ENCODE peak calls at places on chromosomes 16 and 17, in seven cellular contexts. M, C, N, P, H, L and J are unnamed samples. For H3K4me1, the result is how much of the 10 kb centered on the place peaks cover.

GRCh38 chr17:45225964-45226530 is 4.4 kb downstream of the FMNL1 start:
- DNase-seq in M (peak), C (peak), N (peak), P (peak), H (peak), L (no peak), J (peak)

GRCh38 chr16:51164167-51164566 is 13.1 kb upstream of the SALL1 start:
- DNase-seq in M (no peak), C (no peak), N (no peak), P (no peak), H (no peak), L (no peak), J (no peak)

GRCh38 chr16:79484237-79484636 is 116.3 kb downstream of the MAF start:
- DNase-seq in M (no peak), C (no peak), N (no peak), P (no peak), H (no peak), L (no peak), J (peak)

GRCh38 chr17:29996458-29996857 is 55.0 kb downstream of the EFCAB5 start:
- DNase-seq in M (no peak), C (no peak), N (no peak), P (no peak), H (no peak), L (no peak), J (no peak)

GRCh38 chr16:22206847-22207714 is 1.0 kb downstream of the EEF2K start:
- DNase-seq in M (peak), C (peak), N (peak), P (peak), H (peak), L (no peak), J (peak)

GRCh38 chr17:81080056-81080455 is 45.1 kb downstream of the BAIAP2 start:
- DNase-seq in M (no peak), C (no peak), N (no peak), P (no peak), H (no peak), L (no peak), J (no peak)

GRCh38 chr17:32769846-32770245 is 107.1 kb downstream of the MYO1D start:
- DNase-seq in M (no peak), C (peak), N (no peak), P (no peak), H (no peak), L (peak), J (no peak)

GRCh38 chr16:30368792-30369090 is 1.6 kb downstream of the TBC1D10B start:
- DNase-seq in M (no peak), C (no peak), N (no peak), P (no peak), H (no peak), L (no peak), J (no peak)

GRCh38 chr17:80454557-80455327 is 21.7 kb downstream of the NPTX1 start:
- DNase-seq in M (peak), C (peak), N (peak), P (peak), H (peak), L (peak), J (peak)

GRCh38 chr16:47018223-47018891 is 44.9 kb upstream of the DNAJA2 start:
- DNase-seq in M (no peak), C (peak), N (no peak), P (peak), H (peak), L (peak), J (peak)

GRCh38 chr16:12917246-12917645 is 15.8 kb downstream of the SHISA9 start:
- DNase-seq in M (no peak), C (no peak), N (no peak), P (no peak), H (no peak), L (peak), J (no peak)

GRCh38 chr16:81513204-81514040 is 68.8 kb downstream of the CMIP start:
- DNase-seq in M (peak), C (peak), N (peak), P (no peak), H (no peak), L (peak), J (peak)

GRCh38 chr17:9860851-9861250 is 35.1 kb downstream of the GLP2R start:
- DNase-seq in M (no peak), C (no peak), N (no peak), P (no peak), H (no peak), L (no peak), J (no peak)

GRCh38 chr16:901715-902601 is 68.8 kb downstream of the LMF1 start:
- DNase-seq in M (no peak), C (no peak), N (peak), P (no peak), H (no peak), L (no peak), J (no peak)

GRCh38 chr16:353404-354285 is 1.1 kb upstream of the AXIN1 start:
- DNase-seq in M (no peak), C (no peak), N (no peak), P (no peak), H (no peak), L (no peak), J (no peak)

GRCh38 chr16:65994305-65994704 is 372.2 kb upstream of the CDH5 start:
- DNase-seq in M (no peak), C (no peak), N (no peak), P (no peak), H (no peak), L (no peak), J (no peak)

GRCh38 chr17:39122982-39123381 is 28.5 kb downstream of the PLXDC1 start:
- DNase-seq in M (no peak), C (no peak), N (no peak), P (no peak), H (no peak), L (no peak), J (no peak)

GRCh38 chr17:39740357-39741111 is 2.8 kb downstream of the GRB7 start:
- DNase-seq in M (no peak), C (peak), N (peak), P (no peak), H (peak), L (peak), J (no peak)

GRCh38 chr16:55555436-55555835 is 11.0 kb upstream of the CAPNS2 start:
- DNase-seq in M (no peak), C (no peak), N (no peak), P (no peak), H (no peak), L (no peak), J (no peak)

GRCh38 chr17:75909051-75909811 is 4.5 kb upstream of the MRPL38 start:
- DNase-seq in M (no peak), C (no peak), N (no peak), P (no peak), H (no peak), L (no peak), J (no peak)

GRCh38 chr17:75774471-75774987 is 9.5 kb upstream of the GALK1 start:
- DNase-seq in M (no peak), C (no peak), N (peak), P (peak), H (no peak), L (no peak), J (no peak)

GRCh38 chr17:27535975-27536374 is 79.7 kb downstream of the KSR1 start:
- DNase-seq in M (no peak), C (no peak), N (no peak), P (no peak), H (no peak), L (no peak), J (no peak)

GRCh38 chr16:81558444-81559175 is 114.0 kb downstream of the CMIP start:
- DNase-seq in M (no peak), C (peak), N (no peak), P (peak), H (peak), L (peak), J (no peak)

GRCh38 chr17:11997147-11997971 is at the start of gene ZNF18:
- DNase-seq in M (peak), C (peak), N (peak), P (peak), H (peak), L (peak), J (peak)

DNA sequence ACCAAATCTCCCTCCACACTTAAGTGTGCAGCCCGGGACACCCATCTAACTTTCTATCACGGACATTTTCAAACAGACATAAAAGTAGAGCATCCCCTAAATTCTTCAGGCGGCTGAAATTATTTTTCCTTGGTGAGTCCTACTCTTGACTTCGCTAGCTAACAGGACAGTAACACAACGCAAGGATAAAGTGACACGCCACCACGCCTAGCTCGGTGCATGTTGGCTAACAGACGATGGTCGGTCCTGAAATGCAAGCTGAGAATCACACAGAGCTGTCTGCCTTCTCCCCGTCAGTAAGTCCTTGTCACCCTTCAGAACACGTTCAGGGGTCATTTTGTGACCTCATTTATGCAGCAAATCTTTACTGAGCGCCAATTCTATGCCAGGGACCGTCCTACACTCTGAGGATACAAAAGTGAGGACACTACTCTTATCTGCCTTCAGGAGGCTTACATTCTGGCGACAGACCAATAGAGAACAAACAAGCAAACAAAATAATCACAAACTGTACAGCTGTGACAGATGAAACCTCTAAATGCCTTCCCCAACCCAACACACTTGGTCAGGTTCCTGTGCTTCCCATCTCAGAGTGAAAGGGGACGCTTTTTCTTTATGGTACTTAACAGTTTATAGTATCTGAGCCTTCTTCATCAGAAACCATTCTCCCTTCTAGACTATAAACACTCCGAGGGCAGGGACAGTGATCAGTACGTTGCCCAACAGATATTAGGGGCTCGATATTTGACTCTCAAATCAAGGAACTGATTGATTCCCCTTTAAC is 1.3 kb downstream of the NTAN1 start:
- DNase-seq in M (no peak), C (no peak), N (no peak), P (no peak), H (no peak), L (no peak), J (no peak)
- H3K4me1 ChIP-seq in M (under half), C (under half), N (under half), P (under half), H (under half), L (under half), J (under half)

GRCh38 chr17:63474174-63474913 is 2.5 kb upstream of the ACE start:
- DNase-seq in M (peak), C (no peak), N (no peak), P (peak), H (peak), L (no peak), J (peak)

GRCh38 chr17:63474914-63475460 is 1.9 kb upstream of the ACE start:
- DNase-seq in M (no peak), C (no peak), N (no peak), P (no peak), H (no peak), L (no peak), J (no peak)

GRCh38 chr17:63476494-63476856 is 386 bp upstream of the ACE start:
- DNase-seq in M (no peak), C (no peak), N (no peak), P (no peak), H (no peak), L (no peak), J (no peak)

GRCh38 chr17:63476857-63477470 is at the start of gene ACE:
- DNase-seq in M (peak), C (peak), N (no peak), P (peak), H (no peak), L (no peak), J (no peak)

DNA sequence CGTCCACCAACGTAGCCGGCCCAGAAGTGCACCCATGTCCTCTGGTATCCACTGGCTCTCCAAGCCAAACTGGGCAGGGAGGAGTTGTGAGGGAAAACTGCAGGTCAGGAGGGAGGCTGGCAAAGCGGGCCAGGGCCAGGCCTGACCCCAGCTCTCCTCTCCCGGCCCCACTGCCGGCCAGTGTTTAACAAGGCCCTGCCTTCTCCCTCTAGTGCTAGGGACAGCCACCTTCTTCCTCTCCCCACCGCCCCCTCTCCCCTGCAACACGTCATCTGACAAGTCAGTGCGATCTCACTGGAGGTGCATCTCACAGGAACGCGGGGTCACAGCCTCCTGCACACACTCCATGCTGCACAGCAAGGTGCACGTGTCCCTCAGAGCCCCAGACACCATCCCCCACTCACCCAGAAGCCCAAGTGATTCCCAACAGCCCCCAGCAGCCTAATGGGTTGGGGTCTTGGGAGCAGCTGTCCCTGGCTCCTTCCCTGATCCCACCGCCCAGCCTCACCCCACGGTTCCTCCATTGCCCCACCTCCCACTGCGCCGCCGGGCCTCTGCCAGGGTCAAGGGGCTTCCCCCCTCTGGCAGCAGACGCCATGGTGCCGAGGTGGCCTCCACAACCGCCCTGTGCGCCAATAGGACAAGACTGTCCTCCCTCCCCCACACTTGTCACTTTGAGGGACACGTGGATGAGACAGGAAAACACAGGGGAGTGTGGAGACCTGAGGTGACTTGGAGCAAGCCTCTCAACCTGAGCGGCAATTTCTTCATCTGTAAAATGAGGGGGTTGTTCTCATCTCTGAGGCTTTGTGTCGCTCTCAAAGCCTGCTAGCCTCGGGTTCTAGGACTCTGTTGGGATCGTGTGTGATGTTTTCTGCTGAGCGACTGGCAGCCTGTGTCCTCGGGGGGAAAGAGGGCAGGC is 1.1 kb upstream of the ACE start:
- DNase-seq in M (no peak), C (no peak), N (no peak), P (no peak), H (no peak), L (no peak), J (no peak)
- TF ChIP-seq CTCF in M (no peak), C (no peak), N (no peak), P (no peak), H (no peak), L (no peak), J (no peak)

DNA sequence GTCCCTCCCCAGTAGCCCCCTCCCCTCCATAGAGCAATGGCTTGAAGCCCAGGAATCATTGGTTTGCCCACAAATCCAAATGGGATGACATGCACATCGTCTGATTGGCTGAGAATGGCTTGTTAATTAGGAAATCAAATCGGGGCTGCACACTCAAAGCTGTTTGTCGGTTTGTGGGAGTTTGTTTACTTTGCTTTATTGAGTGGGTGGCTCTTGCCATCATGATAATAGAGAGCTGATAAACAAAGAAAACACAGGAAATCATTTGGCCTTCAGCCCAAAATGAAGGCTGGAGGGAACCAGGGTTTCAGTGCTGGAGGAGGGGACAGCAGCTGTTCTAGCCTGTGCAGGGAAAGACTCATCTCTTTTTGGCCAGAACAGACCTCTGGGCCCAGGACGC is 316.2 kb downstream of the CBLN1 start:
- DNase-seq in M (no peak), C (no peak), N (no peak), P (no peak), H (no peak), L (no peak), J (no peak)
- H3K27ac ChIP-seq in M (no peak), C (no peak), N (no peak), P (no peak), H (no peak), L (no peak), J (no peak)

DNA sequence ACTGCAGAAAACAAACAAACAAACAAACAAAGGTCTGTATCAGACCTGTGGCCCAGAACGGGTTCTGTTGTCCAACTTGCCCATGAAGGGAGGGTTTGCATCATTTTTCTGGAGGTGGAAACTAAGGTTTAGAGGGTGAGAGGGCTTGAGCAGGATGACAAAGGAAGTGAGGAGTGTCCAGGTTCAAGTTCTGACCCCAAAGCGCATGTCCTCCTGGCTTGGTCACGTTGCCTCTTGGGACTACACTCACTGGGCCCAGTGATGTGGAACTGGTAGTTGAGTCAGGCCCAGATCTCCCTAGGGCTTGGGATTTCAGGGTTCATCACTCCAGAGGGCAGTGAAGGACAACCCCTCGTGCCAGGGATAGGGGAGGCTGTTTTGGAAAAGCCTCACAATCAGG is 1.8 kb downstream of the SREBF1 start:
- DNase-seq in M (no peak), C (no peak), N (no peak), P (no peak), H (no peak), L (no peak), J (peak)
- H3K4me1 ChIP-seq in M (half or more), C (half or more), N (half or more), P (half or more), H (half or more), L (half or more), J (half or more)

GRCh38 chr17:48997827-48998556 is 807 bp downstream of the IGF2BP1 start:
- DNase-seq in M (no peak), C (no peak), N (no peak), P (no peak), H (no peak), L (no peak), J (no peak)
- TF ChIP-seq CTCF in M (no peak), C (no peak), N (no peak), P (no peak), H (no peak), L (no peak), J (no peak)

DNA sequence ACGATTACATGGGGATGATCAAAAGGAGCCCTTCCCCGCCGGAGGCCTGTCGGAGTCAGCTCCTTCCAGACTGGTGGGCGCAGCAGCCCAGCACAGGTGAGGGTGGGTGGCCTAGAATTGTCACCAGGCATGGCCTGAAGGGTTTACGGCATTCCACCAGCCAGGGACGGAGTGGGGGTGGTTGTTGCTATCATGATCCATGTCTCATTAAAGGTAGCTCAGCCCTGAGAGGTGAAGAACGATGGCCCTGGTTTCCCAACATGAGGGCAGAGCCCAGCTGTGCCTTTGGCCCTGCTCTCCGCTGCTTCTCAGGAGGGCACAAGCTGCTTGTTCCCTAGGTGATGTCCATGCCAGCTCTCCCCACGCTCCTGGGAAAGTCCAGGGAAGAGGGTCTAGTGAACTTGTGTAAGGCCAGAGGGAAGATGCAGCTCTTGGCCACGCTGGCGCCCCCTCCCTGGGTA is 14.2 kb downstream of the IRF8 start:
- DNase-seq in M (no peak), C (no peak), N (no peak), P (no peak), H (no peak), L (no peak), J (no peak)
- H3K27ac ChIP-seq in M (peak), C (no peak), N (no peak), P (no peak), H (no peak), L (no peak), J (no peak)

DNA sequence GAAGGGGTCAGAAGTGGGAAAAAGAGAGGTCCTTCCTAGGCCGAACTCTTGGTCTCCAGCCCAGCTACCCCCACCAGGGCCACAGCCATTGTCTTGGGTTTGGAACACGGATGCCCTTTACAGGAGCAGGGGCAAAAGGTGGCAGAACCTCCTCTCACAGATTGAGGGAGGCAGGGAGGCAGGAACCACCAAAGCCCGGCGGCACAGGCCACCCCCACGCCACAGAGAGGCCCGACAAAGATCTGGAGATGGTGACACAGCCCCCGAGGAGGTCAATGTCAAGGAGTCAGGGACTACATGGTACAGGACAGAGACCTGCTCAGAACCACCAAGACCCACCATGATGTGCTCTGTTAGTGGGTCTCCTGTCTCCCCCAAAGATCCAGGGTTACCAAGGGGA is 44.4 kb upstream of the DLX4 start:
- DNase-seq in M (no peak), C (no peak), N (no peak), P (no peak), H (no peak), L (no peak), J (no peak)
- H3K4me1 ChIP-seq in M (under half), C (under half), N (under half), P (under half), H (under half), L (under half), J (under half)

DNA sequence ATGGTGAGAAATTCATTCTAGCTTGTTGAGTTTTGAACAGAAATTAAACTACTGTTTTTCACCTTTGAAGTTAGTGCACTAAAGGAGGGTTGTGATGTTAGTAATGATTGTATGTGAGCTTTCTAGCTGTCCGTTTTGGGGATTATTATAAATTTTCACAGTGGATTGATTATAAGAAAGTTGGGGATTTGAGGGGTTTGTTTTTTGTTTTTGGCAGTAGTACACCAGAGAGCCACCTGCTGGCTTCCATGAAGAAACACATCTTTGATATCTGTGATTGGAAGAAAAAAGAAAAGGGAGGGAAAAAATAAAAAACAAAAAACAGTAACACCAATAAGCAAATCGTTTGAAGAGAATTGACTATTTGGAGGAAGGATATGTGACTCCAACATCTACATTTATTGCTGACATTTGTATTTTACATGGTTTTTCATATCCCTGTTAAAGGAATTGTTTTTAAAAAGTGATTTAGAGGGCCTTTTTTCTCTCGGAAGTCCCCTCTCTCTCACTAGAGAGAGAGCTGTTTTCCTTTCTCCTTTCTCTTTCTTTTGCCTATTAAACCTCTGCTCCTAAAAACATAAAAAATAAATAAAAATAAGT is 1469.5 kb upstream of the GOT2 start:
- DNase-seq in M (no peak), C (peak), N (no peak), P (no peak), H (no peak), L (no peak), J (no peak)
- TF ChIP-seq CTCF in M (peak), C (peak), N (no peak), P (no peak), H (no peak), L (peak), J (peak)